ENCODE peak calls at places on chromosomes 3 and 15, in six cellular contexts. V is HepG2, M is K562, F is HCT116, G is H1, Z is GM12878. B is an unnamed sample.

GRCh38 chr15:93025625-93025982 is 63.4 kb downstream of the RGMA start:
- DNase-seq in V (no peak), M (no peak), F (no peak), Z (no peak), G (no peak), B (no peak)

GRCh38 chr15:27339138-27339537 is 368.2 kb downstream of the GABRG3 start:
- DNase-seq in G (no peak), M (no peak), Z (no peak), F (no peak), V (no peak), B (peak)

GRCh38 chr3:43659250-43659880 is 31.4 kb upstream of the ABHD5 start:
- DNase-seq in G (no peak), Z (no peak), V (peak), F (no peak), M (peak), B (peak)

GRCh38 chr3:158152186-158152585 is 42.3 kb downstream of the RSRC1 start:
- DNase-seq in G (no peak), V (no peak), F (no peak), Z (no peak), M (no peak), B (no peak)

GRCh38 chr3:73600293-73600938 is 24.3 kb downstream of the PDZRN3 start:
- DNase-seq in V (no peak), Z (no peak), G (no peak), F (no peak), M (no peak), B (no peak)

GRCh38 chr3:13214847-13215472 is 141.7 kb upstream of the IQSEC1 start:
- DNase-seq in G (no peak), V (no peak), M (no peak), F (no peak), Z (no peak), B (no peak)

GRCh38 chr3:127464642-127465041 is 125.9 kb downstream of the TPRA1 start:
- DNase-seq in G (no peak), M (no peak), F (no peak), V (no peak), Z (no peak), B (no peak)

GRCh38 chr3:73010158-73010557 is 13.5 kb downstream of the PPP4R2 start:
- DNase-seq in M (no peak), G (no peak), F (no peak), V (no peak), Z (no peak), B (no peak)

GRCh38 chr3:194961555-194961954 is 275.9 kb downstream of the FAM43A start:
- DNase-seq in Z (no peak), F (no peak), M (no peak), G (no peak), V (no peak), B (no peak)

GRCh38 chr3:107578091-107578490 is 55.3 kb downstream of the BBX start:
- DNase-seq in Z (no peak), F (no peak), V (no peak), G (no peak), M (no peak), B (no peak)

DNA sequence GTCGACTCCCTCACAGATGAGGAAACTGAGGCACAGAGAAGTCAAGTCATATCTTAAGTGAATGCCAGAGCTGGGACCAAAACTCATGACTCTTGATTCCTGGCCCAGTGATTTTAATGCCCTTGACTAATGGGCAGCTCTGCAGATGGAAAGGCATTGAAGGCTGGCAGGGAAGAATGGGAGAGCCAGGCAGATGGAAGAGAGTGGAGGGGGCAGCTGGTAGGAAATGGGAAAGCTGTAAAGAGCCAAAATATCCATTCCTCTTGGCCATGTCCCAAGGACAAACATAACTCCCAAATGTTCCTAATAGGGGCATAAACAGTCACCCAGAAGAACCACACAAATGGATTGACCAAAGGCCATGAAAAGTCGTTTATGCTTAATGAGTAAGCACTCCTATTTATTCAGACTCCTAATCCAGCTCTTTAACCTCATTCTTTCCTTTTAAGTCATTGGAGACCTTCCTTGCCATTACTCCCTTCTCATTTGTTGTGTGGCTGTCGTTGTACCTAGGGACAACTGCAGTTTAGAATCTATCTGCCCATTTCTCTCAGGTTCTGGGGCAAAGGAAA is 330.5 kb upstream of the ROPN1 start:
- DNase-seq in G (no peak), V (no peak), F (no peak), Z (no peak), M (no peak), B (no peak)
- TF ChIP-seq JUND in G (no peak), V (no peak), F (no peak), Z (no peak), M (no peak), B (no peak)

DNA sequence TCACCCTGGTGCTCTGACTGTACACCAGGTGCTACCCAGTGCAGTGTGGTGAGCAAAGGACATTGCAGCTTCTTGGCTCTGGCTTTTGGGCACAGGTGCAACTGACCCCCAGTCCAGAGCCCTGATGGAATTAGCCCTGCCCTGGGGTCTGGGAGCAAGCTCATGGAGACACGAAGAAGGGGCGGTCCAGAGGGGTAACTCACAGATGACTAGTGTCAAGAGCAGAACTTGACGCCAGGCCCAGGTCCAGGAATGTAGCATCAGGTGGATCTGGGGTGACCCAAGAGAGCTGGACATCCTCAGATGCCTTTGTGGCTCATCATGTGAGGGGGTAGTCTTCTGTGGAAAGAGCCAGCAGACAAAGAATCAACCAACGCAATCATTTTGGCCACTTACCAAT is 88.9 kb downstream of the ASB7 start:
- DNase-seq in G (no peak), V (no peak), Z (no peak), M (no peak), F (no peak), B (no peak)
- TF ChIP-seq JUND in G (no peak), V (no peak), Z (no peak), M (no peak), F (no peak), B (no peak)

GRCh38 chr15:37038036-37038715 is 62.2 kb downstream of the MEIS2 start:
- DNase-seq in M (no peak), Z (no peak), V (no peak), F (no peak), G (no peak), B (no peak)

GRCh38 chr15:37034835-37035234 is 65.5 kb downstream of the MEIS2 start:
- DNase-seq in F (no peak), Z (no peak), G (no peak), V (no peak), M (no peak), B (no peak)

GRCh38 chr15:37037256-37037655 is 63.1 kb downstream of the MEIS2 start:
- DNase-seq in F (no peak), Z (no peak), M (no peak), G (no peak), V (no peak), B (no peak)

GRCh38 chr15:37034392-37034791 is 66.0 kb downstream of the MEIS2 start:
- DNase-seq in V (no peak), F (no peak), M (no peak), G (no peak), Z (no peak), B (no peak)

DNA sequence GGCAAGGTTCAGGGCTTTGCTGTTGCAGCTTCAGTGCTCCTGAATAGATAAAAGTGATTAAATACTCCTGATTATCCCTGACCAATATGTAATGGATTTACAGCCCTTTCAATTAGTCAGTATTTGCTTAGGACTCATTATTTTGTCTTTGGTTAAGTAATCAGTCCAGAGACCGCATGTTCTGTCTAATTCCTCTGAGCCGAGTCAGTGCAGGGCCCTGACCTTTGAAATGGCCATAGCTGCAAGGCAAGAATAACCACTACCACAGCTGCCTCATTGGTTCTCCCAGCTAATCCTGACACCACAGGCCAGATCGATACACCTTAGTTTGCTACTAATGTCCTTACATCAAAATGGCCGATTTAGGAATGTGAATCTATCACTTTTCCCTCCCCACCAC is 65.0 kb downstream of the MEIS2 start:
- DNase-seq in V (peak), Z (no peak), M (no peak), F (no peak), G (no peak), B (no peak)
- TF ChIP-seq JUND in V (no peak), Z (no peak), M (no peak), F (no peak), G (no peak), B (no peak)

GRCh38 chr15:60223161-60223560 is 174.6 kb downstream of the ANXA2 start:
- DNase-seq in G (no peak), M (no peak), V (no peak), Z (no peak), F (no peak), B (peak)

GRCh38 chr15:60218256-60218655 is 179.5 kb downstream of the ANXA2 start:
- DNase-seq in V (no peak), Z (no peak), G (no peak), M (no peak), F (no peak), B (no peak)

GRCh38 chr15:60217161-60217560 is 180.6 kb downstream of the ANXA2 start:
- DNase-seq in G (no peak), F (no peak), Z (no peak), M (no peak), V (no peak), B (no peak)

GRCh38 chr15:60221356-60221755 is 176.4 kb downstream of the ANXA2 start:
- DNase-seq in Z (no peak), M (no peak), V (no peak), G (no peak), F (no peak), B (no peak)

GRCh38 chr15:60219841-60220240 is 177.9 kb downstream of the ANXA2 start:
- DNase-seq in F (no peak), Z (no peak), V (no peak), G (no peak), M (no peak), B (no peak)
- TF ChIP-seq JUND in F (no peak), Z (no peak), V (no peak), G (no peak), M (no peak), B (no peak)

DNA sequence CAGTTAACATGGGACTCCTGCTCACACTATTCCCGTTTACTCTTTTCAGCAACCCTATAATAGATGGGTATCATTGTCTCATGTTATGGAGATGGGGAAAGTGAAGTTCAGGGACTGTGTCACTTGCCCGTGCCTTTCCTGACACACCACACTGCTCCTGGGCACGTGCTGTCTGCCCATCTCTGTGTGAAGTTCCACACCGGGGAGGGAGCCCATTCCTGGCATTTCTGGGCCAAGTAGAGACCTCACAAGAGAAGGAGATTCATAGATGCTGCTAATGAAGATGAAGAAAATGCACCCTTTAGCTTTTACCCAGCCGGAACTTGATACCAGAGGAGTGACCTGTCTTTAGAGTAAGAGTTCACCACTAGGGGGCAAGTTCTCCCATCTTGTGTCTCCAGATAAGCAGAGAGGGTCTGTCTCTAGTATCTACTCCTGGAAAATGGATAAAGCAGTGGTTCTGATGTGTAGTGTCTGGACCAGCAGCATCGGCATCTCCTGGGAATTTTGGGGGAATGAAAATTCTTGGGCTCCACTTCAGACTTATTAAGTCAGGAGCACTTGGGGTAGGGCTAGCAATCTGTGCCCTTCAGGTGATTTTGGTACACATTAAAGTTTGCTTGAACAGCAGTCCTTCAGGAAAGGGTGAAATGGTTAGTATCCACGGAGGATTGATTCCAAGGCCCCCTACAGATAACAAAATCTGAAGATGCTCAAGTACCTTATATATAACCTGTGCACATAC is 2.0 kb upstream of the TOPBP1 start:
- DNase-seq in V (peak), Z (no peak), M (peak), F (peak), G (peak), B (peak)
- TF ChIP-seq JUND in V (no peak), Z (no peak), M (no peak), F (no peak), G (no peak), B (no peak)

GRCh38 chr3:149969110-149969944 is 1.4 kb downstream of the PFN2 start:
- DNase-seq in G (no peak), M (peak), Z (no peak), V (peak), F (peak), B (peak)

GRCh38 chr3:149965278-149965677 is 5.4 kb downstream of the PFN2 start:
- DNase-seq in G (no peak), M (no peak), V (no peak), Z (no peak), F (no peak), B (no peak)

GRCh38 chr3:149968216-149968615 is 2.5 kb downstream of the PFN2 start:
- DNase-seq in Z (no peak), V (no peak), G (no peak), F (no peak), M (no peak), B (no peak)

GRCh38 chr3:149964296-149964695 is 6.4 kb downstream of the PFN2 start:
- DNase-seq in M (no peak), V (no peak), F (no peak), G (no peak), Z (no peak), B (no peak)

DNA sequence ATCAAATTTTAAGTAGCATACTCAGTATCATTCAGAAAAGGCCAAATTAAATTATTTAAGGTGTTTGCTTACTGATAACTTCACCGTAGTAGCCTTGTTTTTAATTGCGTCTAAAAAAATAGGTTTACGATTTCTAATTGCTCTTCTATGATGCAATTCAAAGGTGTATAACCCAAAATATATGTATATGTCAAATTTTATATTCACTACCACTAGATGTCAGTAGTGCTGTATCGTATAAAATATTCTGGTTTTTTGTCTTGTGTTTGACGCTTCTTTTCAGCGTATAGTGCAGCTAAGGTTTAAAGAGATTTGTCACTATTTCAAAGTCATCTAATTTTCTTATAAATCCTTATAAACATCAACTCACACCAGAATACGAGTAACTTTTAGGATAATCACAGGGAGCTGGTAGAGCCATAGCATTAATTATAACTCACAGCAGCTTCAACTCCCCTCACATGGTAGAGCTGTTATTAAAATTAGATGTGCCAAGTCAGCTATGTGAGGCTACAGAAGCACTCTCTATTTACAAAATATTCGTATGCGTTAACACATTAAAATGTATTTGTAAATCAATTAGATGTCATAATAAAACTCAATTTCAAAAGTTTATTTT is 3.5 kb downstream of the PFN2 start:
- DNase-seq in G (no peak), V (peak), F (peak), M (peak), Z (no peak), B (peak)
- TF ChIP-seq JUND in G (no peak), V (no peak), F (no peak), M (no peak), Z (no peak), B (no peak)

DNA sequence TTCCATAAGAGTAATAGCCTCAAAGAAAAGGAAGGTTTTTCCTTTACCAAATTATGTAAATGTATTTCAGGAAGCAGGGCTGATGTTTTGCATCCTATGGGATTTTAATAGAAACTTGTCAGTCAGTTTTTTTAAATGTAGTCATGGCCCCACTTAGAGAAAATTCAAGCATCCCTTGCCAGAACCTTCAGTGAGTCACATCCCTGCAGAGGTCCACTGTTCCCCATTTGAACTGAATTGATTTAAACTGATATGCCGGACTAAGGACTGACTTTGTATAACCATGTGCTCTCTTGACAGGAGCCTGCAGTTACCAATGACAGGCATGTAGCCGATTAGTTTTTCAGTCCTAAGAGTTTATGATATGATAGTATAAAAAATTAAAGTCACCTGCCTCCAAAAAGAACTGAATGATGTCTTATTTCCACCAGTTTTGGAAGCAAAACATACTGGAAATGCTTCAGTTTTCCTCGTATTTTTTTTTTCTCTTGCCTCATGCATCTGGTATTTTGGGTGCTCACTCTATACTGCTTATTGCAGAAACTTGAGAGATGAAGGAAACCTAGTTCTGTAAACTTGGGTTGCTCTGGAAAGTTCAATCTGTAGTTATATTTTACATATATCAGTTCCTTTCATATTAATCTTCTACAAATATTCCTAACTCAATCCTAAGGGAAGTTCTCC is 30.7 kb downstream of the LRTM1 start:
- DNase-seq in V (no peak), Z (no peak), G (no peak), F (no peak), M (no peak), B (no peak)
- TF ChIP-seq JUND in V (no peak), Z (no peak), G (no peak), F (no peak), M (no peak), B (no peak)

GRCh38 chr15:77759896-77760592 is 127.3 kb upstream of the LINGO1 start:
- DNase-seq in M (no peak), V (no peak), G (no peak), Z (no peak), F (peak), B (no peak)
- TF ChIP-seq JUND in M (no peak), V (no peak), G (no peak), Z (no peak), F (peak), B (no peak)

DNA sequence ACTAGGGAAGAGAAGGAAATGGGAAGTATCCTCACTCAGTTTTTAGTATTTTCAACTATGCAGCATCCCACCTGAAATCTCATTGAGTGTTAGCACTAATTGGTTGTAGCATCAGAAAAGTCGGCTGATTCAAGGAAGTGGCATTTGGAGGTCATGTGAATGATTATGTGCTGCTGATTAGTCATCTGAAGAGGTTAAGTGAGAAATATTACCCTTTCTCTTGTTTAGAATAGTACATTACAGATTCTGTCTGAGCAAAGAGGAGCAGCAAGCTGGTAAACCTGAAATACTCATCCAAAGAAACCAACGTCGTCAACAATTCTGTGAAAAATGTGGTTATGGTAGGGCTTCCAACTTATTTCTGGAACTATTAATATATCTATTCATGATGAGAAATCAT is 1024.9 kb downstream of the TUSC7 start:
- DNase-seq in G (no peak), F (no peak), Z (no peak), M (no peak), V (no peak), B (no peak)
- TF ChIP-seq JUND in G (no peak), F (no peak), Z (no peak), M (no peak), V (no peak), B (no peak)

DNA sequence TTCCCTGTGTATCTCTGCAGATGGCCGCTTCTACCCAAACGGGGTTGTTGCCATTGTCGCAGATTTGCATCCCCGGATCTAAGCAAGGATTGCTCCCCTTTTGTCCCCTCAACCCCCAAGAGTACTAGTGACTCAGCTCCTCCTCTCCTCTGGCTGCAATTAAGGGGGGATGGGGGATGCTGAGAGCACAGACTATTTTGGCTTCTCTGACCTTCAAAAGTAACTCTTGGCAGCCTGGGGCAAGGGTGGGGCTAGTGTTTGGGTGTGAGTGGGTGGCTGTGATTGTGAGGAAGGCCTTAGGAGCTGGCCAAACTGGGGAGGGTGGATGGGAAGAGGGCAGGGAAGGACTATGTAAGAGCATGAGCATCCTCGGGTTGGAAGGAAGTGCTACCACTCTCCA is 1.2 kb upstream of the MAP1A start:
- DNase-seq in Z (no peak), M (peak), G (no peak), F (no peak), V (no peak), B (no peak)
- TF ChIP-seq JUND in Z (no peak), M (no peak), G (no peak), F (no peak), V (no peak), B (no peak)

B was measured in T47D.